ENCODE peak calls at places on chromosomes 3 and 15, in ten cellular contexts. H, O, L, R, C, G, Q, I, J and Z are unnamed samples. For H3K4me1 and H3K36me3, the result is how much of the 10 kb centered on the place peaks cover.

GRCh38 chr3:124322966-124323365 is 331.0 kb upstream of the ROPN1 start:
- DNase-seq in H (no peak), O (no peak), L (no peak), R (no peak), C (no peak), G (no peak), Q (no peak), I (no peak), J (no peak), Z (no peak)

GRCh38 chr3:188605960-188606359 is 452.0 kb downstream of the LPP start:
- DNase-seq in H (no peak), O (no peak), L (no peak), R (no peak), C (no peak), G (no peak), Q (no peak), I (no peak), J (no peak), Z (no peak)

GRCh38 chr3:1446531-1446930 is 353.7 kb downstream of the CNTN6 start:
- DNase-seq in H (no peak), O (no peak), L (no peak), R (no peak), C (no peak), G (no peak), Q (no peak), I (no peak), J (no peak), Z (no peak)

GRCh38 chr3:46866720-46867549 is 3.7 kb upstream of the MYL3 start:
- DNase-seq in H (peak), O (peak), L (peak), R (peak), C (peak), G (peak), Q (peak), I (peak), J (peak), Z (peak)

GRCh38 chr3:36992806-36993325 is at the start of gene EPM2AIP1:
- DNase-seq in H (peak), O (peak), L (peak), R (no peak), C (no peak), G (peak), Q (peak), I (no peak), J (peak), Z (peak)

GRCh38 chr15:38226867-38227266 is 25.8 kb upstream of the SPRED1 start:
- DNase-seq in H (no peak), O (peak), L (no peak), R (no peak), C (no peak), G (peak), Q (no peak), I (no peak), J (no peak), Z (no peak)

GRCh38 chr3:193574488-193575072 is 18.4 kb upstream of the OPA1 start:
- DNase-seq in H (no peak), O (no peak), L (no peak), R (no peak), C (no peak), G (no peak), Q (no peak), I (no peak), J (no peak), Z (no peak)

GRCh38 chr15:42921049-42921731 is 612 bp upstream of the TTBK2 start:
- DNase-seq in H (no peak), O (peak), L (peak), R (peak), C (no peak), G (peak), Q (peak), I (peak), J (peak), Z (peak)

GRCh38 chr3:108086653-108087052 is 4.2 kb downstream of the CD47 start:
- DNase-seq in H (no peak), O (no peak), L (no peak), R (no peak), C (no peak), G (no peak), Q (no peak), I (no peak), J (no peak), Z (no peak)

GRCh38 chr3:121976727-121977126 is 45.3 kb downstream of the ILDR1 start:
- DNase-seq in H (no peak), O (no peak), L (no peak), R (no peak), C (no peak), G (no peak), Q (no peak), I (no peak), J (no peak), Z (no peak)

GRCh38 chr3:192833177-192833890 is 84.3 kb downstream of the MB21D2 start:
- DNase-seq in H (no peak), O (no peak), L (no peak), R (no peak), C (no peak), G (no peak), Q (no peak), I (no peak), J (no peak), Z (no peak)

GRCh38 chr3:70992131-70992530 is 591.4 kb downstream of the FOXP1 start:
- DNase-seq in H (no peak), O (no peak), L (no peak), R (no peak), C (no peak), G (no peak), Q (no peak), I (no peak), J (no peak), Z (no peak)

GRCh38 chr3:2686816-2687502 is 423.2 kb downstream of the IL5RA start:
- DNase-seq in H (no peak), O (no peak), L (no peak), R (no peak), C (no peak), G (no peak), Q (no peak), I (no peak), J (no peak), Z (no peak)

GRCh38 chr15:43776101-43776717 is 557 bp downstream of the ELL3 start:
- DNase-seq in H (peak), O (peak), L (peak), R (peak), C (no peak), G (no peak), Q (peak), I (peak), J (peak), Z (no peak)

GRCh38 chr3:11155341-11156025 is 1.2 kb downstream of the HRH1 start:
- DNase-seq in H (peak), O (peak), L (peak), R (no peak), C (no peak), G (peak), Q (peak), I (no peak), J (peak), Z (peak)

GRCh38 chr3:19147905-19148767 is at the start of gene KCNH8:
- DNase-seq in H (peak), O (peak), L (peak), R (peak), C (no peak), G (peak), Q (peak), I (peak), J (no peak), Z (no peak)

GRCh38 chr15:90165659-90166489 is 35.3 kb upstream of the SEMA4B start:
- DNase-seq in H (peak), O (no peak), L (peak), R (no peak), C (no peak), G (peak), Q (no peak), I (no peak), J (peak), Z (peak)

GRCh38 chr3:104908761-104909160 is 457.9 kb upstream of the ALCAM start:
- DNase-seq in H (no peak), O (no peak), L (no peak), R (no peak), C (no peak), G (no peak), Q (no peak), I (no peak), J (no peak), Z (no peak)

GRCh38 chr3:177553012-177553411 is 355.7 kb upstream of the TBL1XR1 start:
- DNase-seq in H (no peak), O (no peak), L (no peak), R (no peak), C (no peak), G (no peak), Q (no peak), I (no peak), J (no peak), Z (no peak)

GRCh38 chr3:139935866-139936817 is 1.2 kb downstream of the CLSTN2 start:
- DNase-seq in H (no peak), O (peak), L (peak), R (no peak), C (no peak), G (peak), Q (peak), I (no peak), J (peak), Z (peak)

GRCh38 chr3:119716998-119717397 is 14.2 kb downstream of the CFAP91 start:
- DNase-seq in H (no peak), O (no peak), L (peak), R (no peak), C (no peak), G (no peak), Q (no peak), I (no peak), J (peak), Z (no peak)

GRCh38 chr15:45224596-45225217 is 27.3 kb upstream of the SLC28A2 start:
- DNase-seq in H (no peak), O (no peak), L (peak), R (no peak), C (no peak), G (no peak), Q (no peak), I (no peak), J (no peak), Z (no peak)

GRCh38 chr3:172516318-172517214 is 6.7 kb downstream of the TNFSF10 start:
- DNase-seq in H (peak), O (peak), L (peak), R (no peak), C (no peak), G (no peak), Q (no peak), I (peak), J (peak), Z (no peak)

GRCh38 chr15:38721549-38721948 is 156.9 kb upstream of the RASGRP1 start:
- DNase-seq in H (no peak), O (no peak), L (no peak), R (no peak), C (no peak), G (no peak), Q (no peak), I (no peak), J (no peak), Z (no peak)

GRCh38 chr15:31262901-31263671 is 63.5 kb upstream of the KLF13 start:
- DNase-seq in H (peak), O (peak), L (no peak), R (peak), C (no peak), G (no peak), Q (no peak), I (no peak), J (no peak), Z (peak)

GRCh38 chr15:76158250-76158649 is 98.5 kb downstream of the TMEM266 start:
- DNase-seq in H (no peak), O (no peak), L (no peak), R (no peak), C (no peak), G (no peak), Q (no peak), I (no peak), J (no peak), Z (no peak)

GRCh38 chr3:37859354-37859753 is 2.3 kb upstream of the CTDSPL start:
- DNase-seq in H (no peak), O (no peak), L (no peak), R (no peak), C (no peak), G (no peak), Q (no peak), I (no peak), J (no peak), Z (no peak)

GRCh38 chr15:65042776-65043322 is 2.3 kb upstream of the SLC51B start:
- DNase-seq in H (no peak), O (no peak), L (no peak), R (no peak), C (no peak), G (no peak), Q (no peak), I (no peak), J (no peak), Z (no peak)

GRCh38 chr3:30693470-30694120 is 87.2 kb downstream of the TGFBR2 start:
- DNase-seq in H (no peak), O (peak), L (no peak), R (peak), C (peak), G (peak), Q (peak), I (peak), J (no peak), Z (no peak)

GRCh38 chr15:65829150-65829764 is 37.2 kb upstream of the DENND4A start:
- DNase-seq in H (no peak), O (no peak), L (no peak), R (peak), C (no peak), G (peak), Q (peak), I (peak), J (no peak), Z (no peak)

GRCh38 chr15:88653200-88654064 is 14.6 kb downstream of the ISG20 start:
- DNase-seq in H (peak), O (no peak), L (peak), R (no peak), C (no peak), G (no peak), Q (no peak), I (no peak), J (no peak), Z (no peak)

GRCh38 chr3:63656791-63657190 is 4.3 kb downstream of the SNTN start:
- DNase-seq in H (no peak), O (no peak), L (no peak), R (no peak), C (no peak), G (no peak), Q (no peak), I (no peak), J (no peak), Z (no peak)

GRCh38 chr3:157823050-157823449 is 283.2 kb downstream of the SHOX2 start:
- DNase-seq in H (no peak), O (no peak), L (no peak), R (no peak), C (no peak), G (no peak), Q (no peak), I (no peak), J (no peak), Z (no peak)

GRCh38 chr15:71817351-71817750 is 7.0 kb downstream of the NR2E3 start:
- DNase-seq in H (no peak), O (no peak), L (no peak), R (no peak), C (no peak), G (no peak), Q (no peak), I (no peak), J (no peak), Z (no peak)

GRCh38 chr3:100044369-100044768 is 69.9 kb downstream of the FILIP1L start:
- DNase-seq in H (no peak), O (no peak), L (no peak), R (peak), C (no peak), G (no peak), Q (no peak), I (no peak), J (no peak), Z (no peak)

GRCh38 chr3:100046986-100047385 is 67.3 kb downstream of the FILIP1L start:
- DNase-seq in H (no peak), O (no peak), L (no peak), R (peak), C (no peak), G (no peak), Q (no peak), I (no peak), J (no peak), Z (no peak)

GRCh38 chr3:100043271-100043670 is 71.0 kb downstream of the FILIP1L start:
- DNase-seq in H (no peak), O (no peak), L (no peak), R (no peak), C (no peak), G (no peak), Q (no peak), I (no peak), J (no peak), Z (no peak)

GRCh38 chr3:100047455-100048141 is 66.7 kb downstream of the FILIP1L start:
- DNase-seq in H (no peak), O (no peak), L (no peak), R (peak), C (no peak), G (no peak), Q (peak), I (no peak), J (no peak), Z (peak)

DNA sequence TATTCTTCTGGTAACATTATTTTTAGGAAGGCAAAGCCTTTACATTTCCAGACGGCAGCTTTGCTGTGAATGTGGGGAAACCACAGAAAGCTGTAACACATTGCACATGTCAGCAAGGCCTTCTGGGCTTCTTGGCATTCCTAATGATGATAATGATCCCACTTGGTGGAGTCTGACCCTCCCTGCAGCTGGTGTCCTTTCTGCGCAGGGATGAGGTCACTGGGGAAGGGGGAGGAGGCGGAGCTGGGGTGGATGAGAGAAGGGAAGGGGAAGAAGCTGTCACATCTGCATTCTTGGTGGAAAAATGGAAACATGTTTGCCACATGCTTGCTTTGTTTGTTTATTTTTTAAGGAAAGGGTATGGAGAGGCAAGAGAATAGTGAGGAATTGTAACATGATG is 68.6 kb downstream of the FILIP1L start:
- DNase-seq in H (peak), O (peak), L (no peak), R (no peak), C (no peak), G (no peak), Q (peak), I (no peak), J (peak), Z (peak)
- H3K4me1 ChIP-seq in H (half or more), O (half or more), L (under half), R (under half), C (under half), G (under half), Q (under half), I (under half), J (half or more), Z (under half)

GRCh38 chr3:197877902-197878301 is 72.1 kb upstream of the RPL35A start:
- DNase-seq in H (no peak), O (no peak), L (no peak), R (no peak), C (no peak), G (no peak), Q (no peak), I (no peak), J (no peak), Z (no peak)

GRCh38 chr3:197874653-197875052 is 75.3 kb upstream of the RPL35A start:
- DNase-seq in H (no peak), O (no peak), L (no peak), R (no peak), C (no peak), G (no peak), Q (no peak), I (no peak), J (no peak), Z (no peak)

GRCh38 chr3:197878427-197878826 is 71.6 kb upstream of the RPL35A start:
- DNase-seq in H (no peak), O (no peak), L (no peak), R (no peak), C (no peak), G (no peak), Q (no peak), I (no peak), J (no peak), Z (no peak)

GRCh38 chr3:197874064-197874463 is 75.9 kb upstream of the RPL35A start:
- DNase-seq in H (no peak), O (no peak), L (no peak), R (no peak), C (no peak), G (no peak), Q (no peak), I (no peak), J (no peak), Z (no peak)

DNA sequence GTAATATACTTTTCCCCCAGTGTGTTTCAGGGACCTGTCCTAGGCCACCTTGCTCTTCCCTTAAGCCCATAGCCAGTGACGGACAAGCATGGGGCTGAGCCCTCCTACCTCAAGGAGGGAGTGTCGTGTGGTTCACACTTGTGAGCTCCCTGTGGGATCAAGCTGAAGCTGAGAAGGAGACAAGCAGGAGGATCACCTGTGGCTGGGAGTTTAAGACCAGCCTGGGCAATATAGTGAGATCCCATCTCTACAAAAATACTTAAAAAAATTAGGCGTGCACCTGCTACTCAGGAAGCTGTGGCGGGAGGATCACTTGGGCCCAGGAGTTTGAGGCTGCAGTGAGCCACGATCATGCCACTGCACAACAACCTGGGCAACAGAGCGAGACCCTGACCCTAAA is 76.7 kb upstream of the RPL35A start:
- DNase-seq in H (no peak), O (no peak), L (no peak), R (no peak), C (no peak), G (no peak), Q (no peak), I (no peak), J (no peak), Z (no peak)
- H3K36me3 ChIP-seq in H (half or more), O (under half), L (under half), R (under half), C (under half), G (under half), Q (under half), I (under half), J (half or more), Z (under half)

GRCh38 chr3:56939759-56940323 is 120.6 kb upstream of the SPATA12 start:
- DNase-seq in H (no peak), O (no peak), L (no peak), R (no peak), C (no peak), G (no peak), Q (peak), I (no peak), J (no peak), Z (no peak)

GRCh38 chr3:56937580-56937979 is 122.9 kb upstream of the SPATA12 start:
- DNase-seq in H (no peak), O (no peak), L (no peak), R (no peak), C (no peak), G (no peak), Q (no peak), I (no peak), J (no peak), Z (no peak)

GRCh38 chr3:56940989-56941388 is 119.5 kb upstream of the SPATA12 start:
- DNase-seq in H (no peak), O (no peak), L (no peak), R (peak), C (no peak), G (no peak), Q (no peak), I (peak), J (no peak), Z (no peak)

GRCh38 chr3:56940331-56940730 is 120.1 kb upstream of the SPATA12 start:
- DNase-seq in H (no peak), O (no peak), L (no peak), R (no peak), C (no peak), G (no peak), Q (no peak), I (no peak), J (no peak), Z (no peak)

GRCh38 chr3:56938545-56938944 is 121.9 kb upstream of the SPATA12 start:
- DNase-seq in H (no peak), O (no peak), L (no peak), R (no peak), C (no peak), G (no peak), Q (no peak), I (no peak), J (no peak), Z (no peak)
- H3K4me1 ChIP-seq in H (under half), O (under half), L (under half), R (under half), C (under half), G (under half), Q (under half), I (under half), J (under half), Z (under half)

DNA sequence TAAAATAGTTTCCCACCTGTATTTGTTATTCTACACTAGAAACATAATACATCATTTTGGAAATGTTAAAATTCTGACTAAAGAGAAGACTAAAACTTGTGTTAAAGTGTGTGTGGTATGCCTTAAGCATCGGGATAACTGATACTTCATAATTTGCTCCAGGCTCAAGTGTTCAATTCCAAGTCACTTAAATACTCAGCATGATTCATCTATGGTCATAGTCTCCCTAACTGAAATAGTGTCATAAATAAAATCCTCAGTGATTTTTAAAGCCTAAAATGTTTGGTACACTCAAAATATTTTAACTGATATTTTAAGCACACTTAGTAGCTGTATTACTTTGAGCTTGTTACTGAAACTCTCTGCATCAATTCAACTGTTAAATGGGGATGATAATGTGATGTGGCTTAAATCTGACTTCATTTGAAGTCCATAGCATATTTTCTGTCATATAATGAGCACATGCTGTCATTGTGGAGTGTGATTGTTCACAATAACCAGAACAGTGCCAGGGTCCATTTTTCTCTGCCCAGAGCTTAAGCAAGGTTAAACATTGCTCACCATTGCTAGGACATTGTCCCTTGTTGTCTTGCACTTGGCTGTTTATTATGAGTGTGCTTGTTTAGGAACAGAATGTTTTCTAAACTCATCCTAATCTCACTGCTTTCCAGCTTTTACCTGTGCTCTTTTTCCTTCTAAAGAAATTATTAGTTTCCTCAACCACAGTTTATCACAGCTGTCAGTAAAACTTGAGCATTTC is 122.2 kb downstream of the KLHL25 start:
- DNase-seq in H (no peak), O (no peak), L (no peak), R (no peak), C (no peak), G (no peak), Q (no peak), I (no peak), J (no peak), Z (no peak)
- H3K36me3 ChIP-seq in H (under half), O (under half), L (under half), R (half or more), C (under half), G (under half), Q (under half), I (under half), J (half or more), Z (under half)